ENCODE peak calls at places on chromosomes 3 and 15, in five cellular contexts. S is NCI-H1417; E is activated CD4-positive, alpha-beta T cell treated with anti-CD3 and anti-CD28 coated beads, Interleukin-2, amount 10 ng/mL, durations not matched to agents 7 days and 5 days; Z is stimulated activated CD4-positive, alpha-beta T cell treated with anti-CD3 and anti-CD28 coated beads, Interleukin-15, amount 100 ng/mL, for 1 hour; F is LoVo. M is an unnamed sample.

GRCh38 chr3:65831733-65832425 is 206.8 kb downstream of the MAGI1 start:
- DNase-seq in S (no peak), E (no peak), Z (no peak), F (peak), M (no peak)

GRCh38 chr3:149536429-149536828 is 61.9 kb downstream of the TM4SF4 start:
- DNase-seq in S (no peak), E (no peak), Z (no peak), F (no peak), M (no peak)

GRCh38 chr15:77506311-77507150 is 85.8 kb downstream of the HMG20A start:
- DNase-seq in S (peak), E (no peak), Z (no peak), F (no peak), M (no peak)

GRCh38 chr3:30524357-30525040 is 81.9 kb upstream of the TGFBR2 start:
- DNase-seq in S (peak), E (no peak), Z (no peak), F (no peak), M (no peak)

GRCh38 chr3:84136425-84136824 is 822.4 kb upstream of the CADM2 start:
- DNase-seq in S (no peak), E (no peak), Z (no peak), F (no peak), M (no peak)

GRCh38 chr3:42960781-42961180 is 18.3 kb upstream of the GASK1A start:
- DNase-seq in S (no peak), E (no peak), Z (no peak), F (no peak), M (no peak)

GRCh38 chr3:177195242-177195940 is 1.9 kb downstream of the TBL1XR1 start:
- DNase-seq in S (no peak), E (peak), Z (no peak), F (no peak), M (no peak)

GRCh38 chr3:120705851-120706582 is 24.0 kb upstream of the HGD start:
- DNase-seq in S (no peak), E (no peak), Z (no peak), F (no peak), M (no peak)

GRCh38 chr3:152352559-152352958 is 83.8 kb downstream of the MBNL1 start:
- DNase-seq in S (no peak), E (no peak), Z (no peak), F (no peak), M (no peak)

GRCh38 chr3:187551419-187551818 is 118.8 kb downstream of the SST start:
- DNase-seq in S (no peak), E (no peak), Z (no peak), F (no peak), M (no peak)

GRCh38 chr3:128411574-128412064 is 55.1 kb downstream of the DNAJB8 start:
- DNase-seq in S (no peak), E (no peak), Z (no peak), F (no peak), M (no peak)

GRCh38 chr3:58251653-58252052 is 14.1 kb downstream of the ABHD6 start:
- DNase-seq in S (no peak), E (no peak), Z (no peak), F (no peak), M (no peak)

GRCh38 chr3:171461087-171461917 is 1.1 kb upstream of the TNIK start:
- DNase-seq in S (peak), E (peak), Z (peak), F (peak), M (no peak)

GRCh38 chr15:38401716-38402115 is 52.2 kb upstream of the FAM98B start:
- DNase-seq in S (no peak), E (no peak), Z (no peak), F (no peak), M (no peak)

GRCh38 chr3:108662141-108662738 is 72.7 kb downstream of the DZIP3 start:
- DNase-seq in S (peak), E (peak), Z (no peak), F (peak), M (peak)